ENCODE peak calls at places on chromosomes 4 and X, in six cellular contexts. One of them, this sample, is unnamed.

GRCh38 chrX:140712413-140713173 is 3.0 kb downstream of the LINC00632 start:
- DNase-seq in stimulated activated CD4-positive, alpha-beta T cell treated with anti-CD3 and anti-CD28 coated beads, Interleukin-12 subunit alpha, Interleukin-12 subunit beta, amount 100 ng/mL, for 24 hours: no peak
- DNase-seq in H9: peak
- DNase-seq in PC-3: peak
- DNase-seq in CD8-positive, alpha-beta T cell: peak
- DNase-seq in H1: peak
- DNase-seq in this sample: peak

GRCh38 chrX:2224141-2224540 is 276.6 kb downstream of the DHRSX start:
- DNase-seq in stimulated activated CD4-positive, alpha-beta T cell treated with anti-CD3 and anti-CD28 coated beads, Interleukin-12 subunit alpha, Interleukin-12 subunit beta, amount 100 ng/mL, for 24 hours: no peak
- DNase-seq in H9: no peak
- DNase-seq in PC-3: no peak
- DNase-seq in CD8-positive, alpha-beta T cell: no peak
- DNase-seq in H1: no peak
- DNase-seq in this sample: no peak

GRCh38 chrX:15529165-15529564 is 28.6 kb downstream of the BMX start:
- DNase-seq in stimulated activated CD4-positive, alpha-beta T cell treated with anti-CD3 and anti-CD28 coated beads, Interleukin-12 subunit alpha, Interleukin-12 subunit beta, amount 100 ng/mL, for 24 hours: no peak
- DNase-seq in H9: no peak
- DNase-seq in PC-3: no peak
- DNase-seq in CD8-positive, alpha-beta T cell: no peak
- DNase-seq in H1: no peak
- DNase-seq in this sample: no peak

GRCh38 chr4:42282081-42282901 is 115.0 kb upstream of the SHISA3 start:
- DNase-seq in stimulated activated CD4-positive, alpha-beta T cell treated with anti-CD3 and anti-CD28 coated beads, Interleukin-12 subunit alpha, Interleukin-12 subunit beta, amount 100 ng/mL, for 24 hours: no peak
- DNase-seq in H9: peak
- DNase-seq in PC-3: peak
- DNase-seq in CD8-positive, alpha-beta T cell: no peak
- DNase-seq in H1: no peak
- DNase-seq in this sample: peak

GRCh38 chr4:143207555-143207954 is 22.8 kb downstream of the USP38 start:
- DNase-seq in stimulated activated CD4-positive, alpha-beta T cell treated with anti-CD3 and anti-CD28 coated beads, Interleukin-12 subunit alpha, Interleukin-12 subunit beta, amount 100 ng/mL, for 24 hours: no peak
- DNase-seq in H9: no peak
- DNase-seq in PC-3: peak
- DNase-seq in CD8-positive, alpha-beta T cell: no peak
- DNase-seq in H1: no peak
- DNase-seq in this sample: no peak

GRCh38 chr4:11702886-11703555 is 274.3 kb upstream of the HS3ST1 start:
- DNase-seq in stimulated activated CD4-positive, alpha-beta T cell treated with anti-CD3 and anti-CD28 coated beads, Interleukin-12 subunit alpha, Interleukin-12 subunit beta, amount 100 ng/mL, for 24 hours: no peak
- DNase-seq in H9: no peak
- DNase-seq in PC-3: peak
- DNase-seq in CD8-positive, alpha-beta T cell: no peak
- DNase-seq in H1: no peak
- DNase-seq in this sample: no peak

GRCh38 chr4:10099521-10100325 is 16.9 kb downstream of the WDR1 start:
- DNase-seq in stimulated activated CD4-positive, alpha-beta T cell treated with anti-CD3 and anti-CD28 coated beads, Interleukin-12 subunit alpha, Interleukin-12 subunit beta, amount 100 ng/mL, for 24 hours: no peak
- DNase-seq in H9: no peak
- DNase-seq in PC-3: no peak
- DNase-seq in CD8-positive, alpha-beta T cell: no peak
- DNase-seq in H1: no peak
- DNase-seq in this sample: peak

GRCh38 chr4:7157666-7158065 is 34.7 kb upstream of the SORCS2 start:
- DNase-seq in stimulated activated CD4-positive, alpha-beta T cell treated with anti-CD3 and anti-CD28 coated beads, Interleukin-12 subunit alpha, Interleukin-12 subunit beta, amount 100 ng/mL, for 24 hours: no peak
- DNase-seq in H9: peak
- DNase-seq in PC-3: no peak
- DNase-seq in CD8-positive, alpha-beta T cell: no peak
- DNase-seq in H1: no peak
- DNase-seq in this sample: no peak